ENCODE peak calls at places on chromosome 19, in six cellular contexts. P is breast epithelium, H is trophoblast cell, S is NT2/D1, R is heart left ventricle, Q is body of pancreas. Z is an unnamed sample. For H3K9me3 and H3K4me1, the result is how much of the 10 kb centered on the place peaks cover.

GRCh38 chr19:7869910-7870511 is 4.2 kb downstream of the PRR36 start:
- DNase-seq in P (no peak), H (peak), S (peak), R (peak), Q (peak), Z (no peak)

GRCh38 chr19:6041991-6042421 is 64.1 kb upstream of the RANBP3 start:
- DNase-seq in P (peak), H (no peak), S (no peak), R (no peak), Q (no peak), Z (no peak)

GRCh38 chr19:49339364-49340068 is 4.3 kb downstream of the CD37 start:
- DNase-seq in P (peak), H (peak), S (peak), R (peak), Q (peak), Z (no peak)

GRCh38 chr19:47650695-47651094 is 41.8 kb downstream of the BICRA start:
- DNase-seq in P (no peak), H (no peak), S (no peak), R (no peak), Q (no peak), Z (no peak)

GRCh38 chr19:56942749-56943148 is 102.2 kb upstream of the PEG3 start:
- DNase-seq in P (peak), H (no peak), S (no peak), R (no peak), Q (no peak), Z (no peak)

GRCh38 chr19:3250675-3251074 is 26.2 kb downstream of the CELF5 start:
- DNase-seq in P (no peak), H (peak), S (no peak), R (no peak), Q (peak), Z (no peak)

GRCh38 chr19:4547303-4548237 is 7.7 kb upstream of the LRG1 start:
- DNase-seq in P (no peak), H (no peak), S (no peak), R (no peak), Q (peak), Z (no peak)

GRCh38 chr19:19420570-19421301 is 15.3 kb downstream of the GATAD2A start:
- DNase-seq in P (no peak), H (no peak), S (no peak), R (no peak), Q (no peak), Z (no peak)

GRCh38 chr19:48795055-48795854 is 15.6 kb downstream of the BCAT2 start:
- DNase-seq in P (peak), H (peak), S (peak), R (peak), Q (peak), Z (no peak)

GRCh38 chr19:34816708-34817107 is 43.7 kb upstream of the ZNF599 start:
- DNase-seq in P (no peak), H (no peak), S (no peak), R (no peak), Q (no peak), Z (no peak)

GRCh38 chr19:33552928-33553279 is 31.3 kb upstream of the PEPD start:
- DNase-seq in P (peak), H (no peak), S (no peak), R (no peak), Q (no peak), Z (no peak)

GRCh38 chr19:14497347-14497921 is 1.5 kb upstream of the GIPC1 start:
- DNase-seq in P (no peak), H (no peak), S (no peak), R (no peak), Q (no peak), Z (no peak)

GRCh38 chr19:42255766-42256750 is 1.1 kb upstream of the ERF start:
- DNase-seq in P (no peak), H (peak), S (no peak), R (peak), Q (peak), Z (no peak)

DNA sequence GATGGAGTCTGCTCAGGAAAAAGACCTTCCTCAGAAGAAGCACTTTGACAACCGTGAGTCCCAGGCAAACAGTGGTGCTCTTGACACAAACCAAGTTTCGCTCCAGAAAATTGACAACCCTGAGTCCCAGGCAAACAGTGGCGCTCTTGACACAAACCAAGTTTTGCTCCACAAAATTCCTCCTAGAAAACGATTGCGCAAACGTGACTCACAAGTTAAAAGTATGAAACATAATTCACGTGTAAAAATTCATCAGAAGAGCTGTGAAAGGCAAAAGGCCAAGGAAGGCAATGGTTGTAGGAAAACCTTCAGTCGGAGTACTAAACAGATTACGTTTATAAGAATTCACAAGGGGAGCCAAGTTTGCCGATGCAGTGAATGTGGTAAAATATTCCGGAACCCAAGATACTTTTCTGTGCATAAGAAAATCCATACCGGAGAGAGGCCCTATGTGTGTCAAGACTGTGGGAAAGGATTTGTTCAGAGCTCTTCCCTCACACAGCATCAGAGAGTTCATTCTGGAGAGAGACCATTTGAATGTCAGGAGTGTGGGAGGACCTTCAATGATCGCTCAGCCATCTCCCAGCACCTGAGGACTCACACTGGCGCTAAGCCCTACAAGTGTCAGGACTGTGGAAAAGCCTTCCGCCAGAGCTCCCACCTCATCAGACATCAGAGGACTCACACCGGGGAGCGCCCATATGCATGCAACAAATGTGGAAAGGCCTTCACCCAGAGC is 16.2 kb upstream of the ZNF544 start:
- DNase-seq in P (no peak), H (no peak), S (no peak), R (no peak), Q (no peak), Z (no peak)
- H3K9me3 ChIP-seq in P (half or more), H (half or more), S (half or more), R (half or more), Q (under half), Z (under half)

GRCh38 chr19:18384775-18385174 is 1.2 kb upstream of the GDF15 start:
- DNase-seq in P (no peak), H (no peak), S (no peak), R (no peak), Q (peak), Z (no peak)
- H3K4me1 ChIP-seq in P (under half), H (under half), S (under half), R (under half), Q (half or more), Z (under half)

GRCh38 chr19:40033989-40034560 is 22.0 kb downstream of the ZNF780B start:
- DNase-seq in P (no peak), H (no peak), S (no peak), R (no peak), Q (no peak), Z (no peak)

GRCh38 chr19:40035996-40036395 is 20.0 kb downstream of the ZNF780B start:
- DNase-seq in P (no peak), H (no peak), S (no peak), R (no peak), Q (no peak), Z (no peak)
- H3K9me3 ChIP-seq in P (half or more), H (under half), S (half or more), R (half or more), Q (under half), Z (under half)

DNA sequence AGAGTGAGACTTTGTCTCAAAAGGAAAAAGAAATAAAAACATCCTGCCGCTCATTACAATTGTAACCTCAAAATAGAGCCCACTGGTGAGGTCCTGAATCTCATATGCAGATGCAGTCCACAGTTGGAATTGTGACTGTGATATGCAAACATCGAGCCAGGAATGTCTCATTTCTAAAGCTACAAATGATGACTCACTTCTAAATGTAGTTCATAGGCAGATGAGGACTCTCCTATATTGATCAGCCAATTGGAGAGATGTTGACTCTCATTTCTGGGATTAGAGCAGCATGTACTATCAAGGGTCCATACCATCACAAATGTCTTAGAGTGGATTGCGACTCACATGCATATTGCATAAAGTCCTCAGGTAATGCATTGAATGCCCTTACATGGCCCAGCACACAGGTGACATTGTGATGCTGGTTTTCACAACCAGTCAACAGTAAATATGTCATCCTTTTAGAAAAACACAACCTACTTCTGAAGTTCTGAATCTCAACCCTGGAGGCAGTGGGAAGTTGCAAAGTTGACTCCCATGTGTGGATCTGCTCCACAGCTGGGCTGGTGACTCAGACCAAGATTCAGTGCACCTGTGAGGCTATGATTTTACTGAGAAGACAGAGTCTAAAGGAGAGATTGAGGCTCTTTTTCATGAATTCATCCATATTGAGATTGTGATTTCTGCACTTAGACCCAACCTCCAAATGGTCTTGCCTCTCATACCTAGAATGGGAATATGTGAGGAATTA is 16.9 kb upstream of the ZNF254 start:
- DNase-seq in P (no peak), H (no peak), S (no peak), R (no peak), Q (no peak), Z (no peak)
- H3K4me1 ChIP-seq in P (under half), H (under half), S (under half), R (under half), Q (under half), Z (under half)

GRCh38 chr19:23470873-23471555 is 75.7 kb upstream of the ZNF91 start:
- DNase-seq in P (no peak), H (no peak), S (no peak), R (no peak), Q (no peak), Z (no peak)
- H3K9me3 ChIP-seq in P (under half), H (under half), S (under half), R (under half), Q (under half), Z (under half)

GRCh38 chr19:16084067-16084685 is 7.9 kb downstream of the TPM4 start:
- DNase-seq in P (no peak), H (no peak), S (no peak), R (no peak), Q (no peak), Z (no peak)

GRCh38 chr19:16087940-16088339 is 11.6 kb downstream of the TPM4 start:
- DNase-seq in P (no peak), H (no peak), S (no peak), R (no peak), Q (no peak), Z (no peak)

GRCh38 chr19:16088985-16089846 is 12.9 kb downstream of the TPM4 start:
- DNase-seq in P (no peak), H (no peak), S (no peak), R (no peak), Q (peak), Z (no peak)

GRCh38 chr19:16088351-16088984 is 12.2 kb downstream of the TPM4 start:
- DNase-seq in P (no peak), H (no peak), S (no peak), R (no peak), Q (peak), Z (no peak)

GRCh38 chr19:16085115-16085514 is 8.8 kb downstream of the TPM4 start:
- DNase-seq in P (no peak), H (no peak), S (no peak), R (no peak), Q (no peak), Z (no peak)
- H3K4me1 ChIP-seq in P (under half), H (under half), S (under half), R (under half), Q (under half), Z (under half)

GRCh38 chr19:27774827-27775226 is 1438.1 kb downstream of the UQCRFS1 start:
- DNase-seq in P (no peak), H (no peak), S (no peak), R (no peak), Q (no peak), Z (no peak)
- H3K9me3 ChIP-seq in P (under half), H (under half), S (half or more), R (under half), Q (under half), Z (under half)

DNA sequence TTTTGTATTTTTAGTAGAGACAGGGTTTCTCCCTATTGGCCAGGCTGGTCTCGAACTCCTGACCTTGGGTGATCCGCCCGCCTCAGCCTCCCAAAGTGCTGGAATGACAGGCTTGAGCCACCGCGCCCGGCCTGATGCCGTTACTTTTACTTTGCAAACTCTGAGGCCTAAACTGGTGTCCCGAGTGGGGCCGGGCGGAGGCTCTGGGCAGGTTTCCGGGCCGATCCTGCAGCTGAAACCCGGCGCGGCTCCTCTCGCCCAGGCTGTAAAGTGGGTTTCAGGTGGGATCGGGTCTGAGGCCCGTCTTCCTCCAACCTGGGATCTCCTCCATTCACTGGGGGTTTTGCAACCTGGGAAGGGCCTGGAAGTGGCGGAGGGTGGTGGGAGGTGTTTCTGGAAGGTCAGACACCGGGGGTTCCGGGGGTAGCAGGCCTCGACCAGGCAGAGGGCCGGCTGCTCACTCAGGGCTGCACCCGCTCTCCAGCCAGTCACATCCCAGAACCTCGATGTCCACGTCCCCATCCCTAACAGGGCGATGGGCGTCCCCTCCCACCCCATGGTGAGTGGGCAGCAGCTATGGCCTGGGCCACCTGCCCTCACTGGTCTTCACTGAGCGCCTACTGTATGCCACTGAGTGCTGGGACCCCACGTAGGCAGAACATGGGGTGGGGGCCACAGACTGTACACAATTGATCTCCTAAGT is 21.3 kb upstream of the WDR18 start:
- DNase-seq in P (no peak), H (no peak), S (no peak), R (no peak), Q (no peak), Z (no peak)
- H3K4me1 ChIP-seq in P (under half), H (under half), S (under half), R (under half), Q (under half), Z (under half)

DNA sequence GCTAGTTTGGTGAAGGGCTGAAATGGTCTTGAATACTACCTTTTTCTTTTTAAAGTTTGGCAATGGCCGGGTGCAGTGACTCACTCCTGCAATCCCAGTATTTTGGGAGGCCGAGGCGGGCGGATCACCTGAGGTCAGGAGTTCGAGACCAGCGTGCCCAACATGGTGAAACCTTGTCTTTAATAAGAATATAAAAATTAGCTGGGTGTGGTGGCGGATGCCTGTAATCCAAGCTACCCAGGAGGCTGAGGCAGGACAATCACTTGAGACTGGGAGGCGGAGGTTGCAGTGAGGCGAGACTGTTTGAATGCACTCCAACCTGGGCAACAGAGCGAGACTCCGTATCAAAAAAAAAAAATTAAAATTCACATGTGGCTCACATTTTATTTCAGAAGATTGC is 880 bp upstream of the ZNF723 start:
- DNase-seq in P (no peak), H (no peak), S (no peak), R (no peak), Q (no peak), Z (no peak)
- H3K9me3 ChIP-seq in P (under half), H (under half), S (under half), R (under half), Q (under half), Z (under half)

GRCh38 chr19:18416778-18417249 is 2.4 kb upstream of the SSBP4 start:
- DNase-seq in P (peak), H (peak), S (no peak), R (peak), Q (peak), Z (no peak)
- H3K4me1 ChIP-seq in P (under half), H (under half), S (under half), R (half or more), Q (half or more), Z (under half)